ENCODE peak calls at places on chromosome 7, in eight cellular contexts. One of them, this sample, is unnamed.

GRCh38 chr7:21276471-21277035 is 151.3 kb upstream of the SP4 start:
- DNase-seq in fibroblast of pulmonary artery: no peak
- DNase-seq in nucleus accumbens: no peak
- DNase-seq in smooth muscle cell of the brain vasculature: no peak
- DNase-seq in NCI-H1092 treated with DMSO at 0.1 percent for 48 hours: no peak
- DNase-seq in pons: no peak
- DNase-seq in activated CD4-positive, alpha-beta T cell treated with anti-CD3 and anti-CD28 coated beads, Interleukin-2, amount 50 U/mL, for 1 hour: no peak
- DNase-seq in lung microvascular endothelial cell: no peak
- DNase-seq in this sample: no peak

GRCh38 chr7:43781726-43782607 is 23.5 kb downstream of the BLVRA start:
- DNase-seq in fibroblast of pulmonary artery: peak
- DNase-seq in nucleus accumbens: no peak
- DNase-seq in smooth muscle cell of the brain vasculature: no peak
- DNase-seq in NCI-H1092 treated with DMSO at 0.1 percent for 48 hours: no peak
- DNase-seq in pons: no peak
- DNase-seq in activated CD4-positive, alpha-beta T cell treated with anti-CD3 and anti-CD28 coated beads, Interleukin-2, amount 50 U/mL, for 1 hour: no peak
- DNase-seq in lung microvascular endothelial cell: peak
- DNase-seq in this sample: no peak

GRCh38 chr7:6623589-6624245 is 8.3 kb downstream of the ZNF853 start:
- DNase-seq in fibroblast of pulmonary artery: no peak
- DNase-seq in nucleus accumbens: no peak
- DNase-seq in smooth muscle cell of the brain vasculature: no peak
- DNase-seq in NCI-H1092 treated with DMSO at 0.1 percent for 48 hours: no peak
- DNase-seq in pons: no peak
- DNase-seq in activated CD4-positive, alpha-beta T cell treated with anti-CD3 and anti-CD28 coated beads, Interleukin-2, amount 50 U/mL, for 1 hour: no peak
- DNase-seq in lung microvascular endothelial cell: no peak
- DNase-seq in this sample: no peak

GRCh38 chr7:93435791-93436190 is 138.7 kb downstream of the CALCR start:
- DNase-seq in fibroblast of pulmonary artery: no peak
- DNase-seq in nucleus accumbens: no peak
- DNase-seq in smooth muscle cell of the brain vasculature: no peak
- DNase-seq in NCI-H1092 treated with DMSO at 0.1 percent for 48 hours: no peak
- DNase-seq in pons: no peak
- DNase-seq in activated CD4-positive, alpha-beta T cell treated with anti-CD3 and anti-CD28 coated beads, Interleukin-2, amount 50 U/mL, for 1 hour: no peak
- DNase-seq in lung microvascular endothelial cell: no peak
- DNase-seq in this sample: no peak

GRCh38 chr7:134458806-134459698 is at the start of gene AKR1B1:
- DNase-seq in fibroblast of pulmonary artery: peak
- DNase-seq in nucleus accumbens: peak
- DNase-seq in smooth muscle cell of the brain vasculature: peak
- DNase-seq in NCI-H1092 treated with DMSO at 0.1 percent for 48 hours: peak
- DNase-seq in pons: peak
- DNase-seq in activated CD4-positive, alpha-beta T cell treated with anti-CD3 and anti-CD28 coated beads, Interleukin-2, amount 50 U/mL, for 1 hour: peak
- DNase-seq in lung microvascular endothelial cell: peak
- DNase-seq in this sample: peak

GRCh38 chr7:113891828-113892227 is 27.0 kb downstream of the PPP1R3A start:
- DNase-seq in fibroblast of pulmonary artery: peak
- DNase-seq in nucleus accumbens: no peak
- DNase-seq in smooth muscle cell of the brain vasculature: no peak
- DNase-seq in NCI-H1092 treated with DMSO at 0.1 percent for 48 hours: no peak
- DNase-seq in pons: no peak
- DNase-seq in activated CD4-positive, alpha-beta T cell treated with anti-CD3 and anti-CD28 coated beads, Interleukin-2, amount 50 U/mL, for 1 hour: no peak
- DNase-seq in lung microvascular endothelial cell: peak
- DNase-seq in this sample: no peak

GRCh38 chr7:16644624-16644986 is 949 bp downstream of the ANKMY2 start:
- DNase-seq in fibroblast of pulmonary artery: peak
- DNase-seq in nucleus accumbens: no peak
- DNase-seq in smooth muscle cell of the brain vasculature: no peak
- DNase-seq in NCI-H1092 treated with DMSO at 0.1 percent for 48 hours: no peak
- DNase-seq in pons: peak
- DNase-seq in activated CD4-positive, alpha-beta T cell treated with anti-CD3 and anti-CD28 coated beads, Interleukin-2, amount 50 U/mL, for 1 hour: peak
- DNase-seq in lung microvascular endothelial cell: peak
- DNase-seq in this sample: no peak

GRCh38 chr7:116630932-116631449 is 41.0 kb upstream of the MET start:
- DNase-seq in fibroblast of pulmonary artery: peak
- DNase-seq in nucleus accumbens: no peak
- DNase-seq in smooth muscle cell of the brain vasculature: no peak
- DNase-seq in NCI-H1092 treated with DMSO at 0.1 percent for 48 hours: no peak
- DNase-seq in pons: no peak
- DNase-seq in activated CD4-positive, alpha-beta T cell treated with anti-CD3 and anti-CD28 coated beads, Interleukin-2, amount 50 U/mL, for 1 hour: no peak
- DNase-seq in lung microvascular endothelial cell: peak
- DNase-seq in this sample: no peak

GRCh38 chr7:4025211-4025610 is 656.9 kb upstream of the FOXK1 start:
- DNase-seq in fibroblast of pulmonary artery: no peak
- DNase-seq in nucleus accumbens: no peak
- DNase-seq in smooth muscle cell of the brain vasculature: no peak
- DNase-seq in NCI-H1092 treated with DMSO at 0.1 percent for 48 hours: no peak
- DNase-seq in pons: no peak
- DNase-seq in activated CD4-positive, alpha-beta T cell treated with anti-CD3 and anti-CD28 coated beads, Interleukin-2, amount 50 U/mL, for 1 hour: no peak
- DNase-seq in lung microvascular endothelial cell: no peak
- DNase-seq in this sample: no peak

GRCh38 chr7:98565114-98565513 is 52.0 kb upstream of the NPTX2 start:
- DNase-seq in fibroblast of pulmonary artery: no peak
- DNase-seq in nucleus accumbens: no peak
- DNase-seq in smooth muscle cell of the brain vasculature: no peak
- DNase-seq in NCI-H1092 treated with DMSO at 0.1 percent for 48 hours: no peak
- DNase-seq in pons: no peak
- DNase-seq in activated CD4-positive, alpha-beta T cell treated with anti-CD3 and anti-CD28 coated beads, Interleukin-2, amount 50 U/mL, for 1 hour: no peak
- DNase-seq in lung microvascular endothelial cell: no peak
- DNase-seq in this sample: no peak

GRCh38 chr7:134130124-134130523 is 3.0 kb downstream of the LRGUK start:
- DNase-seq in fibroblast of pulmonary artery: no peak
- DNase-seq in nucleus accumbens: no peak
- DNase-seq in smooth muscle cell of the brain vasculature: no peak
- DNase-seq in NCI-H1092 treated with DMSO at 0.1 percent for 48 hours: no peak
- DNase-seq in pons: no peak
- DNase-seq in activated CD4-positive, alpha-beta T cell treated with anti-CD3 and anti-CD28 coated beads, Interleukin-2, amount 50 U/mL, for 1 hour: no peak
- DNase-seq in lung microvascular endothelial cell: no peak
- DNase-seq in this sample: no peak

GRCh38 chr7:101559586-101559985 is 69.5 kb downstream of the MYL10 start:
- DNase-seq in fibroblast of pulmonary artery: no peak
- DNase-seq in nucleus accumbens: no peak
- DNase-seq in smooth muscle cell of the brain vasculature: no peak
- DNase-seq in NCI-H1092 treated with DMSO at 0.1 percent for 48 hours: no peak
- DNase-seq in pons: no peak
- DNase-seq in activated CD4-positive, alpha-beta T cell treated with anti-CD3 and anti-CD28 coated beads, Interleukin-2, amount 50 U/mL, for 1 hour: no peak
- DNase-seq in lung microvascular endothelial cell: no peak
- DNase-seq in this sample: no peak

GRCh38 chr7:105926131-105926530 is 36.9 kb upstream of the CDHR3 start:
- DNase-seq in fibroblast of pulmonary artery: no peak
- DNase-seq in nucleus accumbens: no peak
- DNase-seq in smooth muscle cell of the brain vasculature: no peak
- DNase-seq in NCI-H1092 treated with DMSO at 0.1 percent for 48 hours: no peak
- DNase-seq in pons: no peak
- DNase-seq in activated CD4-positive, alpha-beta T cell treated with anti-CD3 and anti-CD28 coated beads, Interleukin-2, amount 50 U/mL, for 1 hour: no peak
- DNase-seq in lung microvascular endothelial cell: no peak
- DNase-seq in this sample: no peak

GRCh38 chr7:151637781-151638261 is 118.1 kb upstream of the RHEB start:
- DNase-seq in fibroblast of pulmonary artery: peak
- DNase-seq in nucleus accumbens: no peak
- DNase-seq in smooth muscle cell of the brain vasculature: no peak
- DNase-seq in NCI-H1092 treated with DMSO at 0.1 percent for 48 hours: no peak
- DNase-seq in pons: no peak
- DNase-seq in activated CD4-positive, alpha-beta T cell treated with anti-CD3 and anti-CD28 coated beads, Interleukin-2, amount 50 U/mL, for 1 hour: no peak
- DNase-seq in lung microvascular endothelial cell: no peak
- DNase-seq in this sample: no peak

GRCh38 chr7:50362712-50363282 is 58.3 kb downstream of the IKZF1 start:
- DNase-seq in fibroblast of pulmonary artery: no peak
- DNase-seq in nucleus accumbens: no peak
- DNase-seq in smooth muscle cell of the brain vasculature: no peak
- DNase-seq in NCI-H1092 treated with DMSO at 0.1 percent for 48 hours: no peak
- DNase-seq in pons: no peak
- DNase-seq in activated CD4-positive, alpha-beta T cell treated with anti-CD3 and anti-CD28 coated beads, Interleukin-2, amount 50 U/mL, for 1 hour: peak
- DNase-seq in lung microvascular endothelial cell: no peak
- DNase-seq in this sample: no peak